ENCODE peak calls at places on chromosomes 4 and X, in four cellular contexts. C is breast epithelium, Q is heart left ventricle, L is lower lobe of right lung. O is an unnamed sample. For H3K4me1, the result is how much of the 10 kb centered on the place peaks cover.

GRCh38 chr4:48329193-48329592 is 12.1 kb upstream of the SLAIN2 start:
- DNase-seq in C (no peak), L (no peak), Q (no peak), O (no peak)

GRCh38 chr4:7530932-7531639 is 96.4 kb upstream of the PSAPL1 start:
- DNase-seq in Q (no peak), C (no peak), L (no peak), O (no peak)

GRCh38 chr4:20043992-20044391 is 207.7 kb upstream of the SLIT2 start:
- DNase-seq in L (no peak), Q (no peak), C (no peak), O (no peak)

GRCh38 chr4:173056708-173057107 is 111.9 kb upstream of the GALNT7 start:
- DNase-seq in Q (no peak), L (no peak), C (no peak), O (no peak)

GRCh38 chr4:40299126-40299525 is 36.0 kb upstream of the CHRNA9 start:
- DNase-seq in C (no peak), Q (no peak), L (no peak), O (no peak)

GRCh38 chrX:77893713-77894112 is 1.5 kb downstream of the MAGT1 start:
- DNase-seq in Q (no peak), C (no peak), L (no peak), O (no peak)

GRCh38 chr4:152072001-152072485 is 311.2 kb upstream of the GATB start:
- DNase-seq in Q (no peak), L (no peak), C (no peak), O (no peak)

GRCh38 chr4:15366660-15367059 is 61.2 kb upstream of the C1QTNF7 start:
- DNase-seq in L (no peak), C (no peak), Q (no peak), O (no peak)

GRCh38 chrX:148872881-148873280 is 372.5 kb downstream of the AFF2 start:
- DNase-seq in Q (no peak), C (no peak), L (no peak), O (no peak)

GRCh38 chrX:153828308-153828707 is 2.0 kb downstream of the PDZD4 start:
- DNase-seq in L (no peak), Q (no peak), C (no peak), O (no peak)

GRCh38 chr4:126268106-126268505 is 953.4 kb downstream of the FAT4 start:
- DNase-seq in C (no peak), L (no peak), Q (no peak), O (no peak)

GRCh38 chr4:152605031-152605430 is 69.1 kb upstream of the FBXW7 start:
- DNase-seq in C (no peak), Q (no peak), L (no peak), O (no peak)

GRCh38 chrX:40151211-40152172 is 53.7 kb upstream of the BCOR start:
- DNase-seq in L (peak), Q (peak), C (no peak), O (no peak)

GRCh38 chr4:31236635-31237173 is 516.5 kb downstream of the PCDH7 start:
- DNase-seq in C (no peak), L (no peak), Q (no peak), O (no peak)

GRCh38 chrX:12115377-12115776 is 22.9 kb upstream of the FRMPD4 start:
- DNase-seq in Q (no peak), L (no peak), C (no peak), O (no peak)

GRCh38 chr4:17781831-17782287 is 438 bp upstream of the FAM184B start:
- DNase-seq in C (no peak), L (no peak), Q (no peak), O (no peak)

GRCh38 chr4:8269535-8270417 is at the start of gene HTRA3:
- DNase-seq in C (no peak), Q (peak), L (no peak), O (no peak)

GRCh38 chr4:52633846-52634245 is 25.3 kb downstream of the USP46 start:
- DNase-seq in C (no peak), Q (no peak), L (no peak), O (no peak)

GRCh38 chr4:52628974-52629373 is 30.1 kb downstream of the USP46 start:
- DNase-seq in Q (no peak), L (no peak), C (no peak), O (no peak)

GRCh38 chr4:52622564-52622963 is 36.5 kb downstream of the USP46 start:
- DNase-seq in L (no peak), C (no peak), Q (no peak), O (no peak)

GRCh38 chr4:52627876-52628275 is 31.2 kb downstream of the USP46 start:
- DNase-seq in C (no peak), Q (no peak), L (no peak), O (no peak)

DNA sequence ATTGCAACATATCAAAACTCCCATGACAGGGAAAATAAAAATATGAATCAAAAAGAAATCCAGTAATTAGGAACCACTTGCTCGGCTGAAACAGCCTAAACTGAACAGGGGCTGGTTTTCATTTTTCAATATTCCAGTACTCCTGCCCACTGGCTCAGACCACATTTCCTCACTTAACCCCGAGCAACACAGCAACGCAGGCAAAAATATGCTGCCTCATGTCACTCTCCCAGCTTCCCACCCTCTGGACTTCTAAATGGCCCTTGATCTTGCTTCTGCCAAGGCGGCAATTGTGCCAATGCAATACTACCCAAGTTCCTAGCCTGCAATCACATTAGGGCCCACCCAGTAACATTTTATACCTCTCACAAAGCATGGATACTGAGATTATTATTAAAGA is 30.6 kb downstream of the USP46 start:
- DNase-seq in L (no peak), Q (no peak), C (no peak), O (no peak)
- H3K4me3 ChIP-seq in L (no peak), Q (no peak), C (no peak), O (no peak)

GRCh38 chr4:77798385-77798784 is 20.8 kb downstream of the CNOT6L start:
- DNase-seq in C (no peak), L (no peak), Q (no peak), O (no peak)

GRCh38 chr4:77800077-77800476 is 19.1 kb downstream of the CNOT6L start:
- DNase-seq in C (no peak), L (no peak), Q (no peak), O (no peak)

GRCh38 chr4:77800483-77801259 is 18.5 kb downstream of the CNOT6L start:
- DNase-seq in Q (no peak), L (no peak), C (no peak), O (no peak)

GRCh38 chr4:77802406-77802805 is 16.8 kb downstream of the CNOT6L start:
- DNase-seq in Q (no peak), C (no peak), L (no peak), O (no peak)

DNA sequence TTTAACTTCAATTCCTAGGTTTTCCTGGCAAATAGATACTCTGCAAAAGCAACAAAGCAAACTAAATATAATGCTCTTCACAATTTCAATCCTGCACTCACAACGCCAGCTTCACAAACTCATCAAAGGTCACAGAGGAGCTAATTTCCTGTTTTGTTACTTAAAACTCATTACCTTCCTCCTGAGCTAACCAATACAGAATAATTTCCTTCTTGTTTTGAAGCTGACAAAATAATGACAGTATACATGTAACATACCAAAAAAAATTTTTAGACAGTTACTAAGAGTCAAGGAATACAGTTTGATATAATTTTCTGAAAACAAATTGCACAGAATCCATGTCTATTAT is 17.9 kb downstream of the CNOT6L start:
- DNase-seq in Q (no peak), C (no peak), L (no peak), O (no peak)
- H3K27ac ChIP-seq in Q (peak), C (peak), L (no peak), O (peak)

GRCh38 chr4:4541040-4541631 is 712 bp downstream of the STX18 start:
- DNase-seq in C (no peak), L (peak), Q (peak), O (no peak)
- H3K4me1 ChIP-seq in C (under half), L (under half), Q (under half), O (under half)

DNA sequence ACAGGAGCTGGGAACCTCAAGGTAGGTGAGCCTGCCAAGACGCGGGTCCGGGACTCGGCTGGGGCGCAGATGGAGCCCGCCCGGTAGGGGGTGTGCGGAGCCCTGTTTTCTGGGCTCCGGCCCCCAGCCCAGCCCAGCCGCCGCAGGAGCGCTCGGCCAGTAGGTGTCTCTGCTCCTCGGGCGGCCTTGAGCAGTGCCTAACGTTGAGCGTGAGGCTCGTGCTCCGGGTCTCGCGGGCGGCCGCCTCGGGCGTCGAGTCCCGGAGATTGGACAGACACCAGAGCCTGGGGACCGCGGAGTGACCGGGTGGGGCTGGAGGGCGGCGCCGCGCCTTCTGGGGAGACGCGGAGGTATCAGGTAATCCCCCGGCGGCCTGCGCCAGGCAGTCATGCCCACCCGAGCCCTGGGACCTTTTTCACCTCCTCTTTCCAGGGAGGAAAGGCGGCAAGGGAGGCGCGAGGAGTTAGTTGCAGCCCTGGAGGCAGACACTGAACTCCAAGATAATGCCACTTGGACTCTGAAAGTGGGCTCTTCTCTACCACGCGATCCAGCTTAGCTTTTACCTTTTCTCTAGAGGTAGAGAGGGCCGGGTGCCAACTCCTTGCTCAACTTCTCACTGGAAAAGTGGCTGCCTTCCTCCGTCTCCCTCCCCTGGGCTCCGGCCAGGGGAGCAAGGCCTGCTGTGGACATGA is 14.5 kb upstream of the FGG start:
- DNase-seq in Q (peak), L (peak), C (peak), O (peak)
- H3K4me3 ChIP-seq in Q (peak), L (peak), C (peak), O (peak)